ENCODE peak calls at places on chromosome 7, in eight cellular contexts. D is NCI-H774, S is WTC11, N is COR-L47, C is GM10248, M is hepatic stellate cell, W is M059J, O is fibroblast of the conjunctiva. G is an unnamed sample.

GRCh38 chr7:99990417-99990816 is 14.6 kb upstream of the AZGP1 start:
- DNase-seq in D (no peak), N (no peak), C (no peak), S (no peak), O (no peak), M (no peak), W (no peak), G (no peak)

GRCh38 chr7:76047811-76048667 is at the start of the genes MDH2 and STYXL1:
- DNase-seq in W (peak), C (peak), O (peak), N (peak), M (peak), S (peak), D (peak), G (peak)

GRCh38 chr7:101743241-101743994 is 74.0 kb upstream of the CUX1 start:
- DNase-seq in D (peak), M (peak), O (no peak), C (peak), W (peak), S (peak), N (peak), G (peak)

GRCh38 chr7:42734568-42734967 is 177.3 kb downstream of the C7orf25 start:
- DNase-seq in S (no peak), O (no peak), M (no peak), D (no peak), N (no peak), C (no peak), W (peak), G (no peak)

GRCh38 chr7:116443101-116443523 is 56.4 kb upstream of the CAV2 start:
- DNase-seq in D (no peak), O (peak), M (peak), C (no peak), N (no peak), S (no peak), W (peak), G (peak)

GRCh38 chr7:103637080-103637479 is 191.1 kb upstream of the SLC26A5 start:
- DNase-seq in D (no peak), N (no peak), C (no peak), M (peak), W (peak), S (no peak), O (peak), G (no peak)

GRCh38 chr7:130303982-130304381 is 11.0 kb downstream of the CPA4 start:
- DNase-seq in W (no peak), N (no peak), D (no peak), O (no peak), C (no peak), M (no peak), S (no peak), G (no peak)

GRCh38 chr7:73952266-73952665 is 75.7 kb upstream of the ELN start:
- DNase-seq in W (no peak), M (no peak), N (no peak), C (no peak), S (no peak), O (no peak), D (no peak), G (no peak)

GRCh38 chr7:154767821-154768415 is 235.0 kb downstream of the PAXIP1 start:
- DNase-seq in N (peak), S (no peak), D (no peak), W (peak), C (no peak), M (no peak), O (no peak), G (no peak)

GRCh38 chr7:22443370-22444180 is 56.4 kb downstream of the STEAP1B start:
- DNase-seq in D (no peak), S (no peak), W (peak), O (no peak), N (no peak), M (no peak), C (no peak), G (no peak)

GRCh38 chr7:36175872-36176271 is 22.8 kb downstream of the EEPD1 start:
- DNase-seq in N (no peak), S (no peak), D (no peak), O (no peak), W (no peak), M (no peak), C (no peak), G (no peak)

GRCh38 chr7:43353902-43354301 is 229.0 kb upstream of the STK17A start:
- DNase-seq in N (no peak), C (no peak), O (no peak), D (no peak), M (no peak), S (no peak), W (no peak), G (no peak)

GRCh38 chr7:31782411-31782991 is 95.5 kb downstream of the PPP1R17 start:
- DNase-seq in M (peak), D (peak), C (peak), O (peak), S (no peak), W (peak), N (peak), G (peak)

GRCh38 chr7:1852781-1853618 is 182.9 kb downstream of the ELFN1 start:
- DNase-seq in M (no peak), C (no peak), S (peak), O (no peak), N (no peak), D (no peak), W (no peak), G (no peak)

GRCh38 chr7:1584700-1585099 is 14.9 kb upstream of the PSMG3 start:
- DNase-seq in W (no peak), C (no peak), M (no peak), S (no peak), O (no peak), N (no peak), D (no peak), G (no peak)

GRCh38 chr7:104207731-104208420 is at the start of gene ORC5:
- DNase-seq in C (peak), O (peak), M (peak), S (peak), W (peak), N (peak), D (peak), G (peak)

GRCh38 chr7:33040803-33041516 is 21.6 kb downstream of the NT5C3A start:
- DNase-seq in S (no peak), O (no peak), M (no peak), N (no peak), C (peak), D (no peak), W (no peak), G (no peak)

GRCh38 chr7:88268858-88269257 is 37.8 kb downstream of the STEAP4 start:
- DNase-seq in N (no peak), O (no peak), M (no peak), S (no peak), D (no peak), W (no peak), C (no peak), G (no peak)

GRCh38 chr7:33760834-33761233 is 144.5 kb upstream of the BMPER start:
- DNase-seq in D (no peak), O (no peak), W (peak), C (no peak), N (no peak), M (no peak), S (no peak), G (no peak)

GRCh38 chr7:6015917-6016652 is 7.0 kb downstream of the AIMP2 start:
- DNase-seq in N (no peak), M (peak), W (peak), C (no peak), O (peak), S (no peak), D (no peak), G (peak)

GRCh38 chr7:1535695-1536094 is 5.2 kb downstream of the MAFK start:
- DNase-seq in D (no peak), N (no peak), M (no peak), S (no peak), W (no peak), O (no peak), C (no peak), G (no peak)

GRCh38 chr7:91812388-91812787 is 68.1 kb downstream of the MTERF1 start:
- DNase-seq in C (no peak), O (no peak), M (peak), W (no peak), N (no peak), D (no peak), S (no peak), G (no peak)

GRCh38 chr7:2162959-2163358 is 69.8 kb downstream of the MAD1L1 start:
- DNase-seq in O (no peak), D (no peak), N (no peak), C (no peak), S (peak), W (no peak), M (no peak), G (no peak)

GRCh38 chr7:123131140-123131539 is 68.6 kb downstream of the SLC13A1 start:
- DNase-seq in C (no peak), M (no peak), N (no peak), S (no peak), O (no peak), W (no peak), D (no peak), G (no peak)

GRCh38 chr7:23347007-23347681 is 48.0 kb downstream of the MALSU1 start:
- DNase-seq in S (no peak), N (no peak), M (no peak), D (no peak), C (no peak), W (peak), O (no peak), G (no peak)

GRCh38 chr7:84412161-84412969 is 217.8 kb upstream of the SEMA3A start:
- DNase-seq in O (peak), C (no peak), M (peak), S (no peak), D (no peak), N (peak), W (peak), G (peak)

GRCh38 chr7:140292438-140292837 is 105.9 kb downstream of the SLC37A3 start:
- DNase-seq in S (no peak), C (no peak), O (no peak), W (no peak), M (no peak), D (no peak), N (no peak), G (no peak)

GRCh38 chr7:101875215-101875846 is 57.9 kb downstream of the CUX1 start:
- DNase-seq in D (no peak), S (no peak), M (no peak), C (no peak), W (no peak), N (no peak), O (no peak), G (no peak)

GRCh38 chr7:128259131-128260056 is 18.3 kb downstream of the LEP start:
- DNase-seq in W (peak), M (no peak), C (no peak), S (no peak), O (no peak), D (no peak), N (no peak), G (no peak)

GRCh38 chr7:104207348-104207730 is 474 bp downstream of the ORC5 start:
- DNase-seq in C (peak), O (no peak), D (no peak), W (peak), N (no peak), S (no peak), M (peak), G (no peak)

GRCh38 chr7:128117691-128118090 is 86.5 kb upstream of the LRRC4 start:
- DNase-seq in O (no peak), M (no peak), S (no peak), W (no peak), D (no peak), N (no peak), C (no peak), G (no peak)

GRCh38 chr7:27164381-27165088 is 802 bp downstream of the HOXA9 start:
- DNase-seq in W (peak), M (no peak), D (no peak), O (no peak), S (peak), N (no peak), C (no peak), G (no peak)

GRCh38 chr7:98724591-98724990 is 107.5 kb downstream of the NPTX2 start:
- DNase-seq in O (no peak), W (peak), C (no peak), M (no peak), N (no peak), S (no peak), D (no peak), G (no peak)

GRCh38 chr7:105678811-105679495 is 97.7 kb upstream of the EFCAB10 start:
- DNase-seq in W (no peak), C (peak), S (no peak), N (no peak), M (peak), D (no peak), O (no peak), G (no peak)

GRCh38 chr7:101235050-101235449 is 2.6 kb downstream of the CLDN15 start:
- DNase-seq in S (peak), O (no peak), C (no peak), W (no peak), M (no peak), N (no peak), D (no peak), G (no peak)

GRCh38 chr7:63073736-63074135 is 924.9 kb upstream of the ZNF722 start:
- DNase-seq in N (no peak), D (no peak), M (no peak), C (no peak), W (no peak), S (no peak), O (no peak), G (no peak)